ENCODE peak calls at places on chromosomes 6 and 20, in eight cellular contexts. S, J, H, U, O, I, C and Y are unnamed samples.
A peak's percentile ranks its signal among the peaks of the same experiment; 100 is the strongest.

GRCh38 chr20:20492521-20493334 is 124.8 kb downstream of the INSM1 start:
- DNase-seq in S (no peak), J (peak; percentile 56), H (no peak), U (no peak), O (no peak), I (peak; percentile 49), C (no peak), Y (no peak)

GRCh38 chr6:50663806-50664205 is 49.5 kb upstream of the TFAP2D start:
- DNase-seq in S (no peak), J (no peak), H (no peak), U (no peak), O (no peak), I (no peak), C (no peak), Y (no peak)

GRCh38 chr6:53623497-53623896 is 42.1 kb downstream of the KLHL31 start:
- DNase-seq in S (peak; percentile 27), J (no peak), H (no peak), U (no peak), O (peak; percentile 34), I (no peak), C (no peak), Y (no peak)

GRCh38 chr6:21769405-21769851 is 175.9 kb downstream of the SOX4 start:
- DNase-seq in S (peak; percentile 87), J (no peak), H (no peak), U (no peak), O (peak; percentile 93), I (no peak), C (no peak), Y (no peak)

GRCh38 chr6:14196029-14196428 is 78.5 kb downstream of the CD83 start:
- DNase-seq in S (no peak), J (no peak), H (no peak), U (no peak), O (no peak), I (no peak), C (no peak), Y (no peak)

GRCh38 chr6:81895511-81896185 is 143.2 kb upstream of the TENT5A start:
- DNase-seq in S (peak; percentile 66), J (no peak), H (no peak), U (no peak), O (peak; percentile 95), I (no peak), C (no peak), Y (no peak)

GRCh38 chr20:62370807-62371587 is 3.9 kb upstream of the LAMA5 start:
- DNase-seq in S (no peak), J (no peak), H (no peak), U (no peak), O (no peak), I (no peak), C (no peak), Y (no peak)

GRCh38 chr20:9503530-9504251 is 10.7 kb upstream of the LAMP5 start:
- DNase-seq in S (peak; percentile 23), J (no peak), H (no peak), U (no peak), O (peak; percentile 16), I (peak; percentile 36), C (peak; percentile 39), Y (no peak)

GRCh38 chr20:967796-968742 is 34.0 kb downstream of the RSPO4 start:
- DNase-seq in S (no peak), J (no peak), H (no peak), U (no peak), O (peak; percentile 51), I (no peak), C (peak; percentile 65), Y (no peak)

GRCh38 chr6:139644821-139645220 is 270.4 kb upstream of the CITED2 start:
- DNase-seq in S (peak; percentile 77), J (no peak), H (no peak), U (no peak), O (peak; percentile 37), I (no peak), C (no peak), Y (no peak)

GRCh38 chr6:71056656-71057055 is 99.8 kb upstream of the B3GAT2 start:
- DNase-seq in S (no peak), J (no peak), H (no peak), U (no peak), O (peak; percentile 7), I (no peak), C (no peak), Y (no peak)

GRCh38 chr6:109308018-109308492 is 74.2 kb downstream of the CD164 start:
- DNase-seq in S (peak; percentile 42), J (no peak), H (no peak), U (peak; percentile 20), O (peak; percentile 86), I (no peak), C (no peak), Y (no peak)

GRCh38 chr20:4585104-4585753 is 136.5 kb upstream of the PRND start:
- DNase-seq in S (peak; percentile 54), J (no peak), H (no peak), U (no peak), O (peak; percentile 87), I (no peak), C (no peak), Y (no peak)

GRCh38 chr6:30227763-30228487 is 14.7 kb upstream of the TRIM26 start:
- DNase-seq in S (no peak), J (no peak), H (no peak), U (no peak), O (no peak), I (no peak), C (no peak), Y (no peak)

GRCh38 chr6:158257425-158257759 is 54.9 kb upstream of the TULP4 start:
- DNase-seq in S (no peak), J (no peak), H (no peak), U (no peak), O (no peak), I (no peak), C (no peak), Y (no peak)

GRCh38 chr20:63619505-63619904 is 7.4 kb downstream of the GMEB2 start:
- DNase-seq in S (no peak), J (no peak), H (no peak), U (no peak), O (no peak), I (no peak), C (no peak), Y (no peak)

GRCh38 chr6:152240983-152241766 is 396.0 kb downstream of the SYNE1 start:
- DNase-seq in S (no peak), J (no peak), H (no peak), U (no peak), O (no peak), I (no peak), C (no peak), Y (no peak)

GRCh38 chr6:54698974-54699373 is 147.6 kb upstream of the FAM83B start:
- DNase-seq in S (no peak), J (no peak), H (no peak), U (no peak), O (no peak), I (no peak), C (peak; percentile 48), Y (no peak)

GRCh38 chr6:145814035-145814500 is 527 bp downstream of the FBXO30 start:
- DNase-seq in S (no peak), J (peak; percentile 54), H (peak; percentile 63), U (no peak), O (no peak), I (no peak), C (peak; percentile 60), Y (no peak)

GRCh38 chr20:47315339-47315662 is 41.2 kb downstream of the ZMYND8 start:
- DNase-seq in S (peak; percentile 64), J (no peak), H (no peak), U (no peak), O (peak; percentile 49), I (peak; percentile 36), C (no peak), Y (no peak)

GRCh38 chr6:659716-660581 is 3.0 kb upstream of the HUS1B start:
- DNase-seq in S (no peak), J (no peak), H (no peak), U (no peak), O (no peak), I (peak; percentile 76), C (no peak), Y (no peak)

GRCh38 chr6:33610057-33610456 is 11.1 kb upstream of the ITPR3 start:
- DNase-seq in S (no peak), J (no peak), H (no peak), U (no peak), O (no peak), I (no peak), C (no peak), Y (no peak)

GRCh38 chr6:135268263-135268662 is 87.2 kb downstream of the MYB start:
- DNase-seq in S (no peak), J (no peak), H (no peak), U (no peak), O (no peak), I (no peak), C (no peak), Y (no peak)

GRCh38 chr6:98117072-98117471 is 717.3 kb upstream of the POU3F2 start:
- DNase-seq in S (no peak), J (no peak), H (no peak), U (no peak), O (no peak), I (no peak), C (no peak), Y (no peak)

GRCh38 chr6:155580904-155581303 is 125.3 kb upstream of the NOX3 start:
- DNase-seq in S (no peak), J (no peak), H (no peak), U (no peak), O (no peak), I (no peak), C (no peak), Y (no peak)

GRCh38 chr6:110769923-110770322 is 45.3 kb downstream of the CDK19 start:
- DNase-seq in S (no peak), J (no peak), H (no peak), U (no peak), O (no peak), I (no peak), C (no peak), Y (no peak)

GRCh38 chr6:30556714-30556963 is 350 bp upstream of the GNL1 start:
- DNase-seq in S (no peak), J (no peak), H (peak; percentile 92), U (peak; percentile 73), O (no peak), I (no peak), C (peak; percentile 97), Y (peak; percentile 84)

GRCh38 chr20:41335591-41335990 is 5.0 kb upstream of the LPIN3 start:
- DNase-seq in S (no peak), J (no peak), H (no peak), U (no peak), O (no peak), I (no peak), C (no peak), Y (no peak)

GRCh38 chr6:71334768-71335167 is 46.2 kb downstream of the OGFRL1 start:
- DNase-seq in S (no peak), J (no peak), H (no peak), U (no peak), O (no peak), I (no peak), C (no peak), Y (no peak)

GRCh38 chr6:100296810-100297544 is 167.7 kb downstream of the SIM1 start:
- DNase-seq in S (peak; percentile 41), J (no peak), H (no peak), U (no peak), O (peak; percentile 88), I (peak; percentile 26), C (no peak), Y (no peak)

GRCh38 chr20:64219730-64220129 is 35.8 kb upstream of the PCMTD2 start:
- DNase-seq in S (no peak), J (no peak), H (no peak), U (no peak), O (no peak), I (no peak), C (no peak), Y (no peak)

GRCh38 chr6:151387175-151387574 is 4.2 kb downstream of the ZBTB2 start:
- DNase-seq in S (no peak), J (no peak), H (no peak), U (no peak), O (no peak), I (no peak), C (no peak), Y (no peak)

GRCh38 chr6:121868191-121868590 is 432.7 kb downstream of the GJA1 start:
- DNase-seq in S (peak; percentile 54), J (no peak), H (no peak), U (no peak), O (peak; percentile 81), I (no peak), C (no peak), Y (no peak)

GRCh38 chr20:8152183-8152582 is 20.1 kb downstream of the PLCB1 start:
- DNase-seq in S (peak; percentile 65), J (no peak), H (no peak), U (no peak), O (peak; percentile 72), I (no peak), C (no peak), Y (no peak)